ENCODE peak calls at places on chromosomes 6 and 20, in nine cellular contexts. L is stimulated activated CD8-positive, alpha-beta memory T cell treated with anti-CD3 and anti-CD28 coated beads, Interleukin-7, amount 100 ng/mL, for 24 hours; Y is breast epithelium; R is T-cell; D is Calu3; J is left ventricle myocardium inferior; G is EH; T is uterus; V is left cardiac atrium. X is an unnamed sample.

GRCh38 chr6:107080036-107080435 is 35.3 kb downstream of the BEND3 start:
- DNase-seq in L (no peak), Y (no peak), R (no peak), D (peak; percentile 12), J (no peak), G (no peak), T (no peak), V (no peak), X (no peak)

GRCh38 chr6:127865108-127865507 is 35.8 kb downstream of the THEMIS start:
- DNase-seq in L (no peak), Y (no peak), R (no peak), D (no peak), J (no peak), G (no peak), T (no peak), V (no peak), X (no peak)

GRCh38 chr20:2093200-2093781 is 8.3 kb upstream of the STK35 start:
- DNase-seq in L (no peak), Y (no peak), R (no peak), D (peak; percentile 42), J (no peak), G (no peak), T (no peak), V (no peak), X (no peak)

GRCh38 chr20:43963872-43964791 is 49.5 kb downstream of the TOX2 start:
- DNase-seq in L (no peak), Y (no peak), R (peak; percentile 84), D (no peak), J (peak; percentile 63), G (peak; percentile 63), T (no peak), V (peak; percentile 34), X (no peak)

GRCh38 chr20:31712564-31713311 is 9.9 kb downstream of the BCL2L1 start:
- DNase-seq in L (no peak), Y (peak; percentile 98), R (no peak), D (peak; percentile 91), J (peak; percentile 87), G (peak; percentile 89), T (peak; percentile 88), V (peak; percentile 89), X (peak; percentile 84)

GRCh38 chr6:25012657-25013056 is 76.9 kb upstream of the RIPOR2 start:
- DNase-seq in L (no peak), Y (no peak), R (no peak), D (no peak), J (no peak), G (peak; percentile 92), T (no peak), V (no peak), X (no peak)

GRCh38 chr6:15554728-15555100 is 108.1 kb downstream of the DTNBP1 start:
- DNase-seq in L (no peak), Y (no peak), R (no peak), D (no peak), J (no peak), G (no peak), T (no peak), V (no peak), X (no peak)

GRCh38 chr6:40336296-40336695 is 250.9 kb downstream of the LRFN2 start:
- DNase-seq in L (no peak), Y (no peak), R (no peak), D (no peak), J (no peak), G (no peak), T (no peak), V (no peak), X (no peak)

GRCh38 chr6:166744654-166745134 is 117.6 kb upstream of the RPS6KA2 start:
- DNase-seq in L (no peak), Y (no peak), R (no peak), D (no peak), J (no peak), G (no peak), T (no peak), V (no peak), X (no peak)

GRCh38 chr20:48694466-48694865 is 133.3 kb downstream of the PREX1 start:
- DNase-seq in L (no peak), Y (no peak), R (no peak), D (no peak), J (no peak), G (no peak), T (no peak), V (no peak), X (no peak)

GRCh38 chr6:54244430-54244829 is 63.8 kb upstream of the TINAG start:
- DNase-seq in L (no peak), Y (no peak), R (no peak), D (no peak), J (no peak), G (peak; percentile 40), T (no peak), V (no peak), X (no peak)

GRCh38 chr6:11865926-11866325 is 87.3 kb upstream of the ADTRP start:
- DNase-seq in L (no peak), Y (no peak), R (no peak), D (no peak), J (no peak), G (peak; percentile 41), T (no peak), V (no peak), X (no peak)

GRCh38 chr20:3794701-3795420 is 1.2 kb upstream of the CDC25B start:
- DNase-seq in L (no peak), Y (no peak), R (no peak), D (no peak), J (no peak), G (no peak), T (no peak), V (no peak), X (no peak)

GRCh38 chr6:39178235-39178634 is 51.0 kb downstream of the KCNK5 start:
- DNase-seq in L (no peak), Y (no peak), R (no peak), D (no peak), J (no peak), G (no peak), T (peak; percentile 44), V (no peak), X (no peak)

GRCh38 chr6:14885471-14885987 is 360.3 kb upstream of the JARID2 start:
- DNase-seq in L (no peak), Y (no peak), R (no peak), D (no peak), J (no peak), G (peak; percentile 33), T (no peak), V (no peak), X (no peak)

GRCh38 chr6:74356385-74356784 is 660.4 kb downstream of the CD109 start:
- DNase-seq in L (no peak), Y (no peak), R (no peak), D (no peak), J (no peak), G (peak; percentile 69), T (no peak), V (no peak), X (peak; percentile 23)

GRCh38 chr6:132964101-132964867 is 149.9 kb downstream of the RPS12 start:
- DNase-seq in L (no peak), Y (no peak), R (no peak), D (peak; percentile 41), J (no peak), G (peak; percentile 6), T (no peak), V (no peak), X (no peak)

GRCh38 chr6:133919362-133919761 is 30.4 kb downstream of the TCF21 start:
- DNase-seq in L (no peak), Y (no peak), R (no peak), D (no peak), J (no peak), G (no peak), T (no peak), V (no peak), X (no peak)

GRCh38 chr20:973785-974194 is 28.3 kb downstream of the RSPO4 start:
- DNase-seq in L (no peak), Y (no peak), R (no peak), D (peak; percentile 36), J (no peak), G (peak; percentile 92), T (no peak), V (no peak), X (peak; percentile 4)

GRCh38 chr6:105874835-105875626 is 211.1 kb upstream of the PRDM1 start:
- DNase-seq in L (no peak), Y (no peak), R (no peak), D (no peak), J (no peak), G (no peak), T (no peak), V (no peak), X (no peak)

GRCh38 chr20:37007898-37008649 is 56.6 kb upstream of the SAMHD1 start:
- DNase-seq in L (no peak), Y (no peak), R (peak; percentile 61), D (no peak), J (no peak), G (peak; percentile 43), T (no peak), V (no peak), X (no peak)

GRCh38 chr6:110609101-110609500 is 132.7 kb upstream of the SLC22A16 start:
- DNase-seq in L (no peak), Y (no peak), R (no peak), D (no peak), J (no peak), G (no peak), T (no peak), V (no peak), X (no peak)

GRCh38 chr6:164897523-164898094 is 411.8 kb downstream of the C6orf118 start:
- DNase-seq in L (no peak), Y (no peak), R (no peak), D (no peak), J (no peak), G (no peak), T (no peak), V (no peak), X (no peak)

GRCh38 chr6:137552809-137553208 is 58.6 kb upstream of the OLIG3 start:
- DNase-seq in L (no peak), Y (no peak), R (no peak), D (no peak), J (no peak), G (no peak), T (no peak), V (no peak), X (no peak)

GRCh38 chr6:116386581-116387299 is 16.0 kb downstream of the DSE start:
- DNase-seq in L (no peak), Y (no peak), R (no peak), D (no peak), J (no peak), G (peak; percentile 84), T (no peak), V (no peak), X (no peak)

GRCh38 chr6:8170245-8170644 is 67.9 kb upstream of the EEF1E1 start:
- DNase-seq in L (no peak), Y (no peak), R (no peak), D (no peak), J (no peak), G (no peak), T (no peak), V (no peak), X (no peak)

X was measured in keratinocyte.